ENCODE peak calls at places on chromosomes 7 and 10, in eight cellular contexts. E is Panc1, O is neural progenitor cell, V is endothelial cell of umbilical vein, Y is heart right ventricle, L is heart left ventricle, J is left ventricle myocardium inferior, W is ovary. G is an unnamed sample. For H3K27me3, the result is how much of the 10 kb centered on the place peaks cover.

GRCh38 chr10:102791754-102792153 is 45.5 kb downstream of the CYP17A1 start:
- DNase-seq in E (no peak), O (no peak), V (no peak), Y (no peak), L (no peak), J (no peak), W (no peak), G (no peak)

GRCh38 chr7:2048006-2048405 is 184.7 kb downstream of the MAD1L1 start:
- DNase-seq in E (no peak), O (no peak), V (no peak), Y (no peak), L (no peak), J (no peak), W (no peak), G (no peak)

GRCh38 chr7:117666019-117666418 is 186.2 kb downstream of the CFTR start:
- DNase-seq in E (no peak), O (no peak), V (peak), Y (no peak), L (no peak), J (no peak), W (no peak), G (peak)

GRCh38 chr10:113132651-113133088 is 182.6 kb downstream of the TCF7L2 start:
- DNase-seq in E (no peak), O (peak), V (no peak), Y (no peak), L (no peak), J (no peak), W (no peak), G (no peak)

GRCh38 chr10:54909165-54909564 is 108.1 kb upstream of the PCDH15 start:
- DNase-seq in E (no peak), O (no peak), V (no peak), Y (no peak), L (no peak), J (no peak), W (no peak), G (no peak)

GRCh38 chr7:127536426-127537152 is 48.8 kb downstream of the GCC1 start:
- DNase-seq in E (no peak), O (peak), V (no peak), Y (no peak), L (no peak), J (no peak), W (no peak), G (no peak)

GRCh38 chr7:154167807-154168206 is 115.6 kb downstream of the DPP6 start:
- DNase-seq in E (no peak), O (no peak), V (no peak), Y (no peak), L (no peak), J (no peak), W (no peak), G (no peak)

GRCh38 chr10:44952779-44953231 is 6.8 kb upstream of the RASSF4 start:
- DNase-seq in E (no peak), O (no peak), V (no peak), Y (no peak), L (no peak), J (no peak), W (no peak), G (no peak)

GRCh38 chr10:98898987-98899386 is 336.7 kb downstream of the HPSE2 start:
- DNase-seq in E (no peak), O (no peak), V (no peak), Y (no peak), L (no peak), J (no peak), W (no peak), G (no peak)

GRCh38 chr7:138116156-138116555 is 39.9 kb downstream of the AKR1D1 start:
- DNase-seq in E (no peak), O (no peak), V (no peak), Y (no peak), L (no peak), J (no peak), W (no peak), G (peak)

GRCh38 chr10:16952010-16952550 is 134.9 kb upstream of the RSU1 start:
- DNase-seq in E (no peak), O (no peak), V (peak), Y (no peak), L (no peak), J (no peak), W (no peak), G (no peak)

GRCh38 chr7:39948375-39948774 is 1.7 kb upstream of the CDK13 start:
- DNase-seq in E (no peak), O (no peak), V (no peak), Y (no peak), L (no peak), J (no peak), W (peak), G (no peak)

GRCh38 chr10:43943119-43943824 is 294.6 kb upstream of the ZNF32 start:
- DNase-seq in E (no peak), O (no peak), V (no peak), Y (no peak), L (no peak), J (no peak), W (no peak), G (no peak)

GRCh38 chr7:24756989-24757798 is at the start of gene GSDME:
- DNase-seq in E (no peak), O (peak), V (peak), Y (peak), L (peak), J (peak), W (peak), G (peak)

GRCh38 chr7:24709585-24710360 is 47.5 kb downstream of the GSDME start:
- DNase-seq in E (no peak), O (peak), V (no peak), Y (no peak), L (no peak), J (no peak), W (no peak), G (no peak)

GRCh38 chr10:125035588-125036298 is 93.8 kb downstream of the ZRANB1 start:
- DNase-seq in E (no peak), O (no peak), V (no peak), Y (no peak), L (no peak), J (no peak), W (no peak), G (no peak)

GRCh38 chr10:77532068-77532467 is 105.5 kb downstream of the KCNMA1 start:
- DNase-seq in E (peak), O (no peak), V (no peak), Y (no peak), L (no peak), J (no peak), W (no peak), G (peak)

GRCh38 chr7:64045301-64046040 is at the start of gene ZNF727:
- DNase-seq in E (no peak), O (no peak), V (no peak), Y (peak), L (peak), J (peak), W (peak), G (peak)

GRCh38 chr10:78475501-78475900 is 441.8 kb downstream of the RPS24 start:
- DNase-seq in E (no peak), O (no peak), V (no peak), Y (no peak), L (no peak), J (no peak), W (peak), G (no peak)

GRCh38 chr7:130332259-130333053 is 12.2 kb upstream of the CPA5 start:
- DNase-seq in E (no peak), O (no peak), V (no peak), Y (no peak), L (no peak), J (no peak), W (no peak), G (peak)

GRCh38 chr7:2771274-2771711 is 72.8 kb downstream of the GNA12 start:
- DNase-seq in E (no peak), O (no peak), V (no peak), Y (no peak), L (no peak), J (no peak), W (no peak), G (no peak)

GRCh38 chr10:62095341-62096071 is 173.1 kb downstream of the RTKN2 start:
- DNase-seq in E (no peak), O (peak), V (peak), Y (no peak), L (no peak), J (no peak), W (no peak), G (peak)

GRCh38 chr10:114489521-114490310 is 85.4 kb upstream of the AFAP1L2 start:
- DNase-seq in E (no peak), O (peak), V (peak), Y (no peak), L (no peak), J (no peak), W (no peak), G (no peak)

GRCh38 chr7:71486856-71487628 is 355.1 kb downstream of the GALNT17 start:
- DNase-seq in E (no peak), O (no peak), V (no peak), Y (no peak), L (no peak), J (peak), W (no peak), G (no peak)

GRCh38 chr7:154868901-154869300 is 134.0 kb downstream of the PAXIP1 start:
- DNase-seq in E (no peak), O (peak), V (no peak), Y (no peak), L (no peak), J (no peak), W (no peak), G (no peak)

GRCh38 chr7:17608114-17608833 is 309.8 kb downstream of the AHR start:
- DNase-seq in E (no peak), O (no peak), V (no peak), Y (no peak), L (no peak), J (no peak), W (no peak), G (peak)

GRCh38 chr7:23277359-23277989 is 21.7 kb upstream of the MALSU1 start:
- DNase-seq in E (peak), O (peak), V (peak), Y (no peak), L (no peak), J (no peak), W (no peak), G (peak)

GRCh38 chr10:96488161-96488935 is 25.4 kb downstream of the TLL2 start:
- DNase-seq in E (no peak), O (no peak), V (no peak), Y (no peak), L (no peak), J (no peak), W (no peak), G (no peak)

DNA sequence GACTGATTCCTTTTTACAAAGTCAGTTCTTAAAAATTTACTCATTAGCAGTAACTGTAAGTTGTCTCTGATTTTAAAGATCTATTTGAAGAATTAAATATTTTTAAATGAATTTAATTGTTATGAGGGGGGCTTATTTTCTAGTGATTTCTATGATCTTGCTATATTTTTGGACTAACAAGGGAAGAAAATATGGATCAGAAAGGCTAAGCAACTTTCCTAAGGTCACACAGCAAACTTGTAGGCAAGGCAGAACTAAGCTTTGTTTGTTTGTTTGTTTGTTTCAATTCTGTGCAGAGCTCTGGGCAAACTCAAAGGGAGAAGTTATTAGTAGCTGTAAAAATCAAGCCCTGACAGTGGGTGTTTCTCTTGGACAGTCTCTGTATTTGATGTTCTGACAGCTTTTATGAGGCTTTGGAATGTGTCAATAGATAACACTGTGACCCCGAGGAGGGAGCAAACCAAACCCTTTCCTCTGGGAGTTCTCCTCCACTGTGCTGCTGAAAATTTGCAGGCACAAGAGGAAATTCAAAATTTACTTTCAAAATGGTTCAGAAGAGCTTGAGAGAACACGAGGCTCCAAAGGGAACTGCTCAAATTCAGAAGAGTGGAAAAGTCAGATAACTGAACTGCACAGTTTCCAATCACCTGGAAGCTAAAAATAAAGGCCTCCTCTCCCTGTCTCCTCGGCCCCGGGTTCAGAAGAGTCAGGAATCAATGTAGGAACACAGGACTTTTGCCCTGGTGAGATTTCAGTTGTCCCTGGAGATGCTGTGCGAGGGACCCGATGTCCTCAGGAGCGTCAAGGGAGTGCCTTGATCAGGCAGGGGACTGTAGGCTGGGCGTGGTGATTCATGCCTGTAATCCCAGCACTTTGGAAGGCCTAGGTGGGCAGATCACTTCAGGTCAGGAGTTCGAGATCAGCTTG is 325.7 kb downstream of the GATA3 start:
- DNase-seq in E (no peak), O (no peak), V (peak), Y (no peak), L (no peak), J (no peak), W (no peak), G (no peak)
- H3K27me3 ChIP-seq in E (under half), O (under half), V (under half), Y (under half), L (under half), J (under half), W (under half), G (under half)

GRCh38 chr10:110059965-110060364 is 52.2 kb downstream of the ADD3 start:
- DNase-seq in E (no peak), O (no peak), V (peak), Y (no peak), L (no peak), J (no peak), W (no peak), G (no peak)

GRCh38 chr10:110057461-110057860 is 49.7 kb downstream of the ADD3 start:
- DNase-seq in E (no peak), O (no peak), V (no peak), Y (no peak), L (no peak), J (no peak), W (no peak), G (no peak)

GRCh38 chr10:110056822-110057221 is 49.0 kb downstream of the ADD3 start:
- DNase-seq in E (no peak), O (no peak), V (no peak), Y (no peak), L (no peak), J (no peak), W (no peak), G (no peak)

GRCh38 chr10:110061687-110062086 is 53.9 kb downstream of the ADD3 start:
- DNase-seq in E (no peak), O (no peak), V (no peak), Y (no peak), L (no peak), J (no peak), W (no peak), G (no peak)

DNA sequence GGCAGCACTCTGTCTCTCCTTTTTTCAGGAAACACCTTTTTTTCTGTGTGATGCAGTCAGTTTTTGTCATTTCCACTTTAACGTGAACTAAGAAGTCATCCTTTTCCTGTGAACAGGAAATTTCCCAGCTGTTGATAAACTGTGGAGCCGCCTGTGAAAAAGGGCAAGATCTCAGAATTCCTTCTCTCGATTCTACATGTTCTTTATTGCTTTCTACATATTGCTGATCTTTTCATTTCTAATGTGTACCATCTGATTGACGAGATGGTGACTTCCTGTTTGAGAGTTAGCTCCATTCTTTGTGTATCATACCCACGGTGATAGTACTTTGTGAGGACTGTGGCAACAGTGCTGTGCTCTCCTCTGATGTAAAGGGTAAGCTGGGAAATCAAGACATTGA is 50.4 kb downstream of the ADD3 start:
- DNase-seq in E (no peak), O (no peak), V (peak), Y (no peak), L (no peak), J (no peak), W (no peak), G (no peak)
- H3K4me3 ChIP-seq in E (no peak), O (no peak), V (no peak), Y (no peak), L (no peak), J (peak), W (no peak), G (no peak)

DNA sequence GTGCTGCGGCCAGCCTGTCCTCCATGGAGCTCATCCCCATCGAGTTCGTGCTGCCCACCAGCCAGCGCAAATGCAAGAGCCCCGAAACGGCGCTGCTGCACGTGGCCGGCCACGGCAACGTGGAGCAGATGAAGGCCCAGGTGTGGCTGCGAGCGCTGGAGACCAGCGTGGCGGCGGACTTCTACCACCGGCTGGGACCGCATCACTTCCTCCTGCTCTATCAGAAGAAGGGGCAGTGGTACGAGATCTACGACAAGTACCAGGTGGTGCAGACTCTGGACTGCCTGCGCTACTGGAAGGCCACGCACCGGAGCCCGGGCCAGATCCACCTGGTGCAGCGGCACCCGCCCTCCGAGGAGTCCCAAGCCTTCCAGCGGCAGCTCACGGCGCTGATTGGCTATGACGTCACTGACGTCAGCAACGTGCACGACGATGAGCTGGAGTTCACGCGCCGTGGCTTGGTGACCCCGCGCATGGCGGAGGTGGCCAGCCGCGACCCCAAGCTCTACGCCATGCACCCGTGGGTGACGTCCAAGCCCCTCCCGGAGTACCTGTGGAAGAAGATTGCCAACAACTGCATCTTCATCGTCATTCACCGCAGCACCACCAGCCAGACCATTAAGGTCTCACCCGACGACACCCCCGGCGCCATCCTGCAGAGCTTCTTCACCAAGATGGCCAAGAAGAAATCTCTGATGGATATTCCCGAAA is 2.7 kb downstream of the PIK3CG start:
- DNase-seq in E (no peak), O (no peak), V (no peak), Y (no peak), L (no peak), J (no peak), W (no peak), G (no peak)
- H3K27me3 ChIP-seq in E (under half), O (under half), V (under half), Y (under half), L (under half), J (under half), W (under half), G (under half)

DNA sequence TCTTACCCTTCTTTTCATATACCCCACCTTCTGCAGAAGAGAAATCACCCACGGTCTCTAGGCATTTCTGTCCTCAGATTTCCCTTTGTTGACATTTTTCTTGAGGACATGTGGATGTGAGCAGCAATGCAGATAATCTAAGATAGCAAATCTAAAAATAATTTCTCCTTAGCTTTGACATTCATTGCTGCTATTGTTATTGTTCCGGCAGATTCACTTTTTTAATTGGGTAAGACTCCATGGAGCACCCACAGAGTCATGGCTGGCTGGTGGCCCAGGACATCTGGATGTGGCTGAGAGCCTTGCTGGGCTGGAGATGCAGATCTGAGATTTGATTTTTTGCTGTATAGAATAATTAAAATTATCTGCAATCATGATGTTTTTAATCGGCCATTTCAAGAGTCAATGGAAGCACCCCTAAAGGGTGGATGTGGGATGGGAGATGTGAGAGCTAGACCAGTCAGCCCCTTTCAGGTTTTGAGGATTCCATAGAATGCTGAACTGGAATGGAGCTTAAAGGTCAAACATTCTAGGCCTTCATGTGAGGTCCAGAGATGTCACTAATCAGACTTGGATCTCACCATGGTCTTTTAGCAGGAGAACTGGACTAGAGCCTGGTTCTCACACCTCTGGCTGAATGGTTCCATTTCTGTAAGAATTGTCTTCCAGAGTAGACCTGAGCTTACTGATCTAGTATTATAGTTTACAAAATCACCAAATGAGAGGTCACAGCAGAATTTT is 37.5 kb downstream of the TAS2R41 start:
- DNase-seq in E (no peak), O (no peak), V (no peak), Y (no peak), L (no peak), J (no peak), W (no peak), G (no peak)
- H3K4me3 ChIP-seq in E (no peak), O (no peak), V (no peak), Y (no peak), L (no peak), J (no peak), W (no peak), G (no peak)

GRCh38 chr10:385571-386300 is 250.5 kb downstream of the ZMYND11 start:
- DNase-seq in E (no peak), O (no peak), V (no peak), Y (no peak), L (no peak), J (no peak), W (no peak), G (no peak)
- H3K27me3 ChIP-seq in E (under half), O (under half), V (under half), Y (under half), L (under half), J (under half), W (under half), G (under half)

GRCh38 chr10:91923371-91924211 is at the start of gene BTAF1:
- DNase-seq in E (peak), O (peak), V (peak), Y (peak), L (peak), J (peak), W (peak), G (peak)
- H3K4me3 ChIP-seq in E (peak), O (peak), V (peak), Y (peak), L (peak), J (peak), W (peak), G (peak)

GRCh38 chr7:19692111-19692828 is 16.6 kb downstream of the POLR1F start:
- DNase-seq in E (no peak), O (no peak), V (no peak), Y (peak), L (no peak), J (no peak), W (no peak), G (no peak)

DNA sequence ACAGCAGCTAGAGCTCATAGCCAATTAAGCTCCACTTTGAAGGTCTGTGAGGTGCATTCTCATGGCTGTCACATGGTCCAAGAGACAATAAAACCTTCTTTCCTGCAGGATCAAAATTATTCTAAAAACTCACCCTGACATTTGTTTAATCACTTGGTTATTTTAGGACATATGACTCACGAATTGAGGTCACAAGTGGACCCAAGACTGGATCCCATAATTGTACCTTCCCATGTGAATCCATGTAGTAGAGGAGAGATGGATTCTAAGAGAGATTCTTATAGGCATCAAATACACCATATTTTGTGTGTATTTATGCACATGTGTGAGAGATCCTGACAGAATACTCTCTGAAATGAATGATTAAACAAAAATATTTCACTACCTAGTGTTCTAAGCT is 18.1 kb downstream of the POLR1F start:
- DNase-seq in E (no peak), O (no peak), V (no peak), Y (no peak), L (no peak), J (no peak), W (no peak), G (no peak)
- H3K27me3 ChIP-seq in E (under half), O (under half), V (under half), Y (under half), L (under half), J (under half), W (under half), G (under half)

GRCh38 chr10:132551808-132552130 is 14.2 kb downstream of the INPP5A start:
- DNase-seq in E (no peak), O (no peak), V (no peak), Y (no peak), L (no peak), J (no peak), W (no peak), G (no peak)
- H3K4me3 ChIP-seq in E (no peak), O (no peak), V (no peak), Y (no peak), L (no peak), J (no peak), W (no peak), G (no peak)